ENCODE peak calls at places on chromosomes 6 and 20, in four cellular contexts. L, Z, X and G are unnamed samples.

GRCh38 chr6:12844284-12845223 is 128.0 kb downstream of the PHACTR1 start:
- DNase-seq in Z (no peak), X (peak), L (no peak), G (peak)

GRCh38 chr6:52505726-52506501 is 70.9 kb downstream of the TRAM2 start:
- DNase-seq in X (no peak), Z (peak), L (no peak), G (no peak)

GRCh38 chr6:142756215-142756630 is 188.8 kb downstream of the HIVEP2 start:
- DNase-seq in X (no peak), L (no peak), Z (no peak), G (no peak)

GRCh38 chr6:43683708-43684455 is 3.7 kb downstream of the MRPS18A start:
- DNase-seq in X (no peak), Z (no peak), L (no peak), G (no peak)

GRCh38 chr6:2055914-2056313 is 189.5 kb downstream of the GMDS start:
- DNase-seq in Z (no peak), L (no peak), X (no peak), G (no peak)

GRCh38 chr20:64143018-64143801 is 21.0 kb upstream of the MYT1 start:
- DNase-seq in Z (no peak), X (no peak), L (no peak), G (no peak)

GRCh38 chr6:7268362-7269310 is 44.4 kb downstream of the SSR1 start:
- DNase-seq in L (no peak), X (no peak), Z (no peak), G (no peak)

GRCh38 chr6:148866657-148867268 is 119.9 kb downstream of the UST start:
- DNase-seq in L (no peak), X (no peak), Z (no peak), G (no peak)

GRCh38 chr6:46046558-46047169 is 31.0 kb upstream of the CLIC5 start:
- DNase-seq in Z (no peak), X (no peak), L (no peak), G (no peak)

GRCh38 chr6:118122161-118122560 is 215.1 kb downstream of the SLC35F1 start:
- DNase-seq in X (no peak), L (no peak), Z (no peak), G (no peak)

GRCh38 chr6:41346435-41346834 is 11.0 kb downstream of the NCR2 start:
- DNase-seq in Z (no peak), L (no peak), X (no peak), G (no peak)

GRCh38 chr6:28794175-28795002 is 129.4 kb downstream of the TRIM27 start:
- DNase-seq in L (no peak), X (peak), Z (peak), G (no peak)

GRCh38 chr6:18367371-18367770 is 19.8 kb upstream of the RNF144B start:
- DNase-seq in Z (no peak), X (no peak), L (no peak), G (no peak)